ENCODE peak calls at places on chromosomes 11 and 22, in nine cellular contexts. E, U, H, J, Z, P, Y, T and W are unnamed samples.

GRCh38 chr11:7977251-7977917 is 9.8 kb upstream of the EIF3F start:
- DNase-seq in E (no peak), U (no peak), H (no peak), J (no peak), Z (no peak), P (peak), Y (peak), T (no peak), W (no peak)

GRCh38 chr11:2675540-2675939 is 24.3 kb downstream of the KCNQ1OT1 start:
- DNase-seq in E (no peak), U (no peak), H (peak), J (no peak), Z (peak), P (no peak), Y (no peak), T (no peak), W (peak)

GRCh38 chr11:538431-539051 is 1.2 kb downstream of the LRRC56 start:
- DNase-seq in E (no peak), U (no peak), H (no peak), J (no peak), Z (no peak), P (no peak), Y (no peak), T (no peak), W (peak)

GRCh38 chr11:63843042-63843441 is 4.1 kb downstream of the MARK2 start:
- DNase-seq in E (no peak), U (peak), H (no peak), J (no peak), Z (no peak), P (peak), Y (no peak), T (no peak), W (peak)

GRCh38 chr11:85062626-85063025 is 564.5 kb downstream of the DLG2 start:
- DNase-seq in E (no peak), U (no peak), H (no peak), J (no peak), Z (no peak), P (no peak), Y (no peak), T (no peak), W (no peak)

GRCh38 chr11:101487775-101488174 is 96.0 kb downstream of the TRPC6 start:
- DNase-seq in E (no peak), U (no peak), H (no peak), J (no peak), Z (no peak), P (peak), Y (no peak), T (no peak), W (no peak)

GRCh38 chr11:104883342-104883741 is 14.9 kb downstream of the CASP12 start:
- DNase-seq in E (no peak), U (no peak), H (no peak), J (no peak), Z (no peak), P (no peak), Y (no peak), T (no peak), W (no peak)

GRCh38 chr22:44701824-44702478 is at the start of gene PRR5:
- DNase-seq in E (peak), U (peak), H (peak), J (peak), Z (peak), P (peak), Y (peak), T (peak), W (peak)

GRCh38 chr22:50276143-50276542 is 6.0 kb upstream of the MAPK11 start:
- DNase-seq in E (peak), U (peak), H (no peak), J (peak), Z (no peak), P (peak), Y (peak), T (peak), W (peak)

GRCh38 chr11:69377953-69378302 is 84.0 kb downstream of the MYEOV start:
- DNase-seq in E (no peak), U (no peak), H (no peak), J (no peak), Z (no peak), P (no peak), Y (no peak), T (no peak), W (peak)

GRCh38 chr11:67644042-67644441 is 4.5 kb upstream of the TBX10 start:
- DNase-seq in E (no peak), U (no peak), H (no peak), J (peak), Z (no peak), P (no peak), Y (no peak), T (no peak), W (no peak)

GRCh38 chr11:99979052-99979451 is 708.0 kb upstream of the ARHGAP42 start:
- DNase-seq in E (no peak), U (no peak), H (no peak), J (no peak), Z (no peak), P (no peak), Y (no peak), T (no peak), W (no peak)

GRCh38 chr11:62880803-62881578 is at the start of gene SLC3A2:
- DNase-seq in E (peak), U (peak), H (peak), J (peak), Z (peak), P (peak), Y (peak), T (peak), W (peak)

GRCh38 chr11:952406-953385 is 27.0 kb downstream of the AP2A2 start:
- DNase-seq in E (no peak), U (no peak), H (no peak), J (peak), Z (no peak), P (peak), Y (no peak), T (no peak), W (no peak)

GRCh38 chr22:46738961-46739870 is 1.2 kb upstream of the CERK start:
- DNase-seq in E (no peak), U (peak), H (no peak), J (peak), Z (no peak), P (peak), Y (peak), T (no peak), W (peak)

GRCh38 chr22:22684605-22685561 is 40.5 kb downstream of the GGTLC2 start:
- DNase-seq in E (peak), U (peak), H (peak), J (no peak), Z (no peak), P (peak), Y (no peak), T (no peak), W (no peak)

GRCh38 chr11:67117667-67118058 is 1.4 kb upstream of the KDM2A start:
- DNase-seq in E (peak), U (peak), H (peak), J (no peak), Z (no peak), P (no peak), Y (peak), T (peak), W (peak)

GRCh38 chr11:92826136-92826535 is 143.3 kb upstream of the MTNR1B start:
- DNase-seq in E (no peak), U (no peak), H (no peak), J (no peak), Z (no peak), P (peak), Y (no peak), T (no peak), W (no peak)

GRCh38 chr11:46914363-46914762 is 4.0 kb downstream of the LRP4 start:
- DNase-seq in E (no peak), U (peak), H (no peak), J (no peak), Z (no peak), P (peak), Y (no peak), T (no peak), W (no peak)

GRCh38 chr11:75811485-75811884 is 3.5 kb upstream of the UVRAG start:
- DNase-seq in E (no peak), U (no peak), H (no peak), J (no peak), Z (no peak), P (no peak), Y (no peak), T (no peak), W (no peak)

GRCh38 chr11:35305670-35306382 is 113.5 kb downstream of the SLC1A2 start:
- DNase-seq in E (peak), U (peak), H (no peak), J (peak), Z (no peak), P (peak), Y (peak), T (no peak), W (peak)

GRCh38 chr11:18792066-18792591 is 531 bp upstream of the PTPN5 start:
- DNase-seq in E (no peak), U (no peak), H (no peak), J (no peak), Z (no peak), P (no peak), Y (no peak), T (no peak), W (no peak)

GRCh38 chr11:120883404-120884135 is 140.3 kb upstream of the TBCEL start:
- DNase-seq in E (no peak), U (peak), H (peak), J (no peak), Z (no peak), P (peak), Y (peak), T (peak), W (no peak)

GRCh38 chr11:95926714-95927113 is 2.8 kb upstream of the MTMR2 start:
- DNase-seq in E (no peak), U (no peak), H (no peak), J (no peak), Z (no peak), P (no peak), Y (no peak), T (no peak), W (no peak)

GRCh38 chr11:67572747-67573419 is 10.7 kb upstream of the GSTP1 start:
- DNase-seq in E (peak), U (peak), H (peak), J (peak), Z (no peak), P (peak), Y (peak), T (no peak), W (no peak)

GRCh38 chr11:130849215-130849568 is 67.1 kb downstream of the SNX19 start:
- DNase-seq in E (no peak), U (no peak), H (no peak), J (no peak), Z (no peak), P (peak), Y (no peak), T (no peak), W (no peak)

GRCh38 chr11:57175478-57175877 is 6.3 kb upstream of the LRRC55 start:
- DNase-seq in E (no peak), U (no peak), H (no peak), J (no peak), Z (no peak), P (no peak), Y (no peak), T (no peak), W (no peak)

GRCh38 chr11:113204280-113204679 is 110.1 kb upstream of the TTC12 start:
- DNase-seq in E (no peak), U (no peak), H (no peak), J (no peak), Z (no peak), P (no peak), Y (no peak), T (no peak), W (no peak)

GRCh38 chr11:126594921-126595367 is 239.5 kb downstream of the ST3GAL4 start:
- DNase-seq in E (no peak), U (no peak), H (no peak), J (no peak), Z (no peak), P (no peak), Y (no peak), T (no peak), W (no peak)

GRCh38 chr11:115916596-115916995 is 412.4 kb upstream of the CADM1 start:
- DNase-seq in E (no peak), U (no peak), H (no peak), J (no peak), Z (no peak), P (no peak), Y (no peak), T (no peak), W (no peak)

GRCh38 chr11:111362887-111363411 is 16.1 kb downstream of the POU2AF1 start:
- DNase-seq in E (no peak), U (no peak), H (no peak), J (no peak), Z (no peak), P (no peak), Y (no peak), T (no peak), W (no peak)

GRCh38 chr11:125743681-125744080 is 2.4 kb upstream of the PATE1 start:
- DNase-seq in E (no peak), U (no peak), H (no peak), J (no peak), Z (no peak), P (no peak), Y (no peak), T (no peak), W (no peak)

GRCh38 chr22:28958611-28959010 is 75.2 kb downstream of the ZNRF3 start:
- DNase-seq in E (no peak), U (no peak), H (no peak), J (no peak), Z (no peak), P (peak), Y (no peak), T (no peak), W (no peak)

GRCh38 chr11:71336176-71336995 is 84.0 kb upstream of the SHANK2 start:
- DNase-seq in E (no peak), U (no peak), H (no peak), J (no peak), Z (peak), P (no peak), Y (no peak), T (no peak), W (no peak)

GRCh38 chr22:29690481-29690880 is 29.3 kb upstream of the CABP7 start:
- DNase-seq in E (no peak), U (no peak), H (no peak), J (no peak), Z (no peak), P (no peak), Y (no peak), T (no peak), W (no peak)

GRCh38 chr11:84993386-84993785 is 633.8 kb downstream of the DLG2 start:
- DNase-seq in E (no peak), U (no peak), H (peak), J (peak), Z (no peak), P (no peak), Y (no peak), T (no peak), W (no peak)

GRCh38 chr11:86678296-86678695 is 5.9 kb upstream of the ME3 start:
- DNase-seq in E (no peak), U (no peak), H (no peak), J (no peak), Z (no peak), P (no peak), Y (no peak), T (no peak), W (no peak)

GRCh38 chr22:38843201-38843715 is 570 bp downstream of the NPTXR start:
- DNase-seq in E (peak), U (peak), H (peak), J (peak), Z (no peak), P (peak), Y (peak), T (peak), W (peak)
- H3K4me3 ChIP-seq in E (peak), U (no peak), H (peak), J (peak), Z (peak), P (peak), Y (no peak), T (peak), W (peak)

DNA sequence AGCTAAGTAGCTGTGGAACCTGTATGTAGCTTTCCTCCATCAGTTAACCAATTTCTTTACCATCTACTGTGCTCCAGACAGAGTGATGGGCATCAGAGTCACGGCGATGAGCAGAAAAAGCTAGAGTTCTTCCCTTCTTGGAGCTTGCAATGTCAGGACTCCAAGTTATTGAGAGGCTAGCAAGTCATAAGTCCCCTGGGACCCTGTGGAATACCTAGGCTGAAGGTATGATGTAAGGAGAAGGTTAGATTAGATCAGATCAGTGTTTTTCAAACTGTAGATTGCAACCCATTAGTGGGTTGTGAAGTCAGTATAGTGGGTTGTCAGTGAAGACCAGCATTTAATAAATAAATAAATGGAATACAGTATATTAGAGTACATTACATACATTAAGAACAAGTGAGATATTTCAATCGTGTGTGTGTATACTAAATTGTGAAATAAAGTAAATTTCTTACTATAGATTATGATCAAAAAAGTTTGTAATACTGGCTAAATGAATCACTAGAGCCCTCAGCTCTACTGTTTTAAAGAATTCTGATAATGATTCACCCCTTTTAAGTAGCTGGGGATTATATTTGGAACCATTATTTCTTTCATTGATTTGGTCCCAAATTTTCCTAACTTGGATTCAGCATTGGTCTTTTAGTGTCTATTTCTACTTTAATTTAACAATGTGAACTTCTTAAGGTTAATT is 52.3 kb downstream of the RASSF10 start:
- DNase-seq in E (no peak), U (no peak), H (no peak), J (no peak), Z (no peak), P (no peak), Y (no peak), T (no peak), W (no peak)
- TF ChIP-seq POLR2A in E (no peak), U (no peak), H (no peak), J (no peak), Z (no peak), P (no peak), Y (no peak), T (no peak), W (no peak)

DNA sequence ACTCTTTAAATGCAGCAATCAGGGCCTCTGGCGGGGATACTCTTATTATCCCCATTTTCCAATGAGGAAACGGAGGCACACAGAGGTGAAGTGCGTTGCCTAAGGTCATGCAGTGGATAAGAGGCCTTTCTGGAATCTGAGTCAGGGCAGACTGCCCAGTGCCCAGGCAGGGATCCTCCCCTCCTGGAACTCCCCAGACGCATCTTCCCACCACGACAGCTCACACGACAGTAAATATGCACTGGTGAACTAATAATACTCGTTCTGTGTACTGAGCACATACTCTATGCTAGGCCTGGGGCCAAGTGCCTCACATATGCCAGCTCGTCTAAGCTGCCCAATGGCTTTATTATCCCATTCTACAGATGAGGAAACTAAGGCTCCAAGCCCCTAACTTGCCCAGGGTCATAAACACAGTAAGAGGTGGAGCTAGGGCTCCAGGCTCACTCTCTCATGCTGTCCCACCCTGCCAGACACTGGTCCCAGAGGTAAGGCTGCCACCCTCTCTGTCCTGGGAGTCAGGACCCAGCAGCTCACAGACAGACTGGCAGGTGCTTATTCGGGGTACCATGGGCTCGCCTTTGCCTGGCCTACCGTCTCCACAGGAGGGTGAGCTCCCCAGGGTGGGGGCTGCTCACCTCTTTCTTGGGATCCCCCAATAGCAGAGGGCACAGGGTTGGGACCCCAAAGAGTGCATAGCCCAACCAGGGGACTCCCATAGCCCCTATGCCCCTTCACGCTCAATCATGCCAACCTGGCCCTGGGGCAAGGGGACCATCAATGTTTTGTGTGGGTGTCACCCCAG is 2.3 kb downstream of the IL2RB start:
- DNase-seq in E (no peak), U (no peak), H (no peak), J (no peak), Z (no peak), P (no peak), Y (no peak), T (no peak), W (no peak)
- H3K4me3 ChIP-seq in E (peak), U (no peak), H (no peak), J (no peak), Z (no peak), P (no peak), Y (no peak), T (no peak), W (no peak)

DNA sequence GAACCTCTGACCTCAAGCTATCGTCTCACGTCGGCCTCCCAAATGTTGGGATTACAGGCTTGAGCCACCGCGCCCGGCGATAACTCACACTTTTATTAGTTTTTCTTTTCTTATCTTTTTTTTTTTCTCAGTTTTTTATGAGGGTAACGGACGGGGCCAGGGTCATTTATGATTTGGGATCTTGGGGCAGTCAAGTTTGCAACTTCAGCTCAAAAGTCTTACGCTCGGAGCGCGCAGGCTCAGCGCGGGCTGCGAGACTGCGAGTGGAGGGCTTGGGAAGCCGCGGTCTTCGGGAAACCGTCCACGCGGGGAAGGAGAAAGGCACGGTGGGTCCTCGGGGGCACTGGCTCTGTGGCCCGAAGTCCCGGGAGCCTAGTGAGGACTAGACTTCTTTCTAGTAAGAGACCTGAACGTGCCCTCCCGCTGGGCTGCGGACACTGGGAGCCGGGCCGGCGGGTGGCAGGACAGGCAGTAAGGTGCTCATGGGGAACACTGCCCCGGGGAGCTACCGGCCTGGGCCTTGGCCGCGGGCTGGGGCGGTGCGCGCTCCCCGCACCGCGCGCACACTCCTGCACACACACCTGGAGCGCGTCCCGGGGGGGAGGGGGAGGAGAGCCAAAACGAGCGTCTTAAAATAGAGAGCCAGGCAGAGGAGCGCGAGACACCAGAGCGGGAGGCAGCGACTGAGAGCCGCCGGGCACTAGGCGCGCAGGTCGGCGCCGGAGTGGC is 491 bp upstream of the BARX2 start:
- DNase-seq in E (no peak), U (no peak), H (peak), J (no peak), Z (no peak), P (no peak), Y (peak), T (no peak), W (no peak)
- TF ChIP-seq POLR2A in E (peak), U (no peak), H (no peak), J (no peak), Z (no peak), P (no peak), Y (no peak), T (no peak), W (no peak)